ENCODE peak calls at places on chromosome 7, in six cellular contexts. Q is prostate gland, A is astrocyte, Z is epithelial cell of esophagus, O is tibial artery, C is SK-N-SH. F is an unnamed sample.

GRCh38 chr7:108267615-108268014 is 137.5 kb upstream of the LAMB4 start:
- DNase-seq in Z (no peak), Q (no peak), O (no peak), C (no peak), A (no peak), F (no peak)

GRCh38 chr7:101168412-101169049 is 3.2 kb upstream of the VGF start:
- DNase-seq in A (no peak), O (no peak), Q (no peak), C (no peak), Z (no peak), F (no peak)

GRCh38 chr7:32894171-32894570 is 2.6 kb upstream of the KBTBD2 start:
- DNase-seq in Q (no peak), Z (no peak), C (no peak), A (no peak), O (no peak), F (no peak)

GRCh38 chr7:13057462-13058200 is 370.2 kb downstream of the ARL4A start:
- DNase-seq in C (no peak), A (no peak), Q (no peak), Z (no peak), O (no peak), F (no peak)

GRCh38 chr7:83976302-83976701 is 218.3 kb downstream of the SEMA3A start:
- DNase-seq in C (peak; percentile 57), Q (no peak), Z (peak; percentile 50), O (no peak), A (no peak), F (no peak)

GRCh38 chr7:115183431-115184057 is 261.6 kb downstream of the MDFIC start:
- DNase-seq in O (no peak), C (no peak), Z (no peak), A (peak; percentile 72), Q (no peak), F (no peak)

GRCh38 chr7:106772655-106773108 is 92.4 kb upstream of the PIK3CG start:
- DNase-seq in Q (no peak), Z (peak; percentile 67), O (no peak), A (peak; percentile 93), C (no peak), F (no peak)

GRCh38 chr7:15783971-15784693 is 97.6 kb upstream of the MEOX2 start:
- DNase-seq in A (no peak), Z (no peak), O (no peak), Q (no peak), C (no peak), F (no peak)

GRCh38 chr7:139825666-139826290 is 3.3 kb upstream of the TBXAS1 start:
- DNase-seq in O (no peak), Z (peak; percentile 51), C (no peak), Q (no peak), A (peak; percentile 58), F (no peak)

GRCh38 chr7:30183712-30184372 is 49.1 kb downstream of the MTURN start:
- DNase-seq in C (no peak), A (no peak), O (no peak), Q (no peak), Z (no peak), F (no peak)

GRCh38 chr7:2170576-2171521 is 61.9 kb downstream of the MAD1L1 start:
- DNase-seq in A (no peak), Z (no peak), C (peak; percentile 36), O (no peak), Q (no peak), F (no peak)

GRCh38 chr7:106064836-106065559 is 47.1 kb downstream of the SYPL1 start:
- DNase-seq in A (peak; percentile 95), C (peak; percentile 82), Z (peak; percentile 99), O (peak; percentile 87), Q (peak; percentile 90), F (no peak)

GRCh38 chr7:137689761-137690160 is 157.0 kb downstream of the DGKI start:
- DNase-seq in Q (no peak), O (no peak), A (no peak), Z (no peak), C (no peak), F (no peak)

GRCh38 chr7:151114151-151115090 is 28.1 kb downstream of the AGAP3 start:
- DNase-seq in Q (peak; percentile 56), A (no peak), O (no peak), Z (peak; percentile 93), C (peak; percentile 75), F (no peak)

GRCh38 chr7:38973760-38974159 is 3.9 kb upstream of the POU6F2 start:
- DNase-seq in O (no peak), C (no peak), Q (no peak), Z (no peak), A (no peak), F (no peak)

GRCh38 chr7:110604885-110605284 is 486.0 kb upstream of the LRRN3 start:
- DNase-seq in C (peak; percentile 22), Q (no peak), Z (no peak), O (no peak), A (no peak), F (no peak)

GRCh38 chr7:45888185-45888992 is at the start of gene IGFBP1:
- DNase-seq in C (peak; percentile 83), O (no peak), A (peak; percentile 21), Q (no peak), Z (peak; percentile 29), F (no peak)

GRCh38 chr7:45886931-45887667 is 1.2 kb upstream of the IGFBP1 start:
- DNase-seq in O (no peak), C (no peak), Q (no peak), Z (no peak), A (no peak), F (no peak)

GRCh38 chr7:45890125-45890901 is 2.0 kb downstream of the IGFBP1 start:
- DNase-seq in Q (no peak), Z (no peak), C (no peak), A (no peak), O (no peak), F (no peak)

GRCh38 chr7:45889367-45890067 is 1.2 kb downstream of the IGFBP1 start:
- DNase-seq in Z (no peak), Q (no peak), A (no peak), C (no peak), O (no peak), F (no peak)

DNA sequence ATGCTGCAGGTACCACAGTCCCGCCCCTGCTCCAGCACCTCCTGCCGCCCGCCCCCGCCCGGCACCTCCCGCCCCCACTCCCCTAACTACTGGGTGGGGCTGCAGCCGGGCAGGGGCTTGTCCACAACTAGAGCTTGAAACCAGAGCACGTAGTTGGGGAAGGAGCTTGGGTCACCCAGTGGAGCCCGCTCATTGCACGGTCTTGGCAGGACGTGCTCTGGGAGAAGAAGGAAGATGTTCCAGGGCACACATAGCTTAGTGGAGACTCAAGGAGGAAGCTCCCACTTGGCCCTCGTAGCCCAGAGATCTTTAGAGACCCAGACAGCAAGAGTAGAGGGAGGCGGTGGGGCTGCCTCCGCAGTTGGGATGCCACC is 692 bp downstream of the IGFBP1 start:
- DNase-seq in C (no peak), A (no peak), Q (no peak), O (no peak), Z (no peak), F (no peak)
- H3K4me3 ChIP-seq in C (peak overlapping the region; percentile 37), A (peak overlapping the region; percentile 46), Q (peak overlapping the region; percentile 15), O (peak overlapping the region; percentile 47), Z (no peak overlapping the region), F (no peak overlapping the region)

GRCh38 chr7:40483630-40484029 is 348.8 kb downstream of the SUGCT start:
- DNase-seq in C (no peak), A (no peak), O (no peak), Q (no peak), Z (no peak), F (no peak)
- TF ChIP-seq CTCF in C (peak; percentile 63), A (peak; percentile 9), O (peak; percentile 10), Q (no peak), Z (no peak), F (peak; percentile 54)

DNA sequence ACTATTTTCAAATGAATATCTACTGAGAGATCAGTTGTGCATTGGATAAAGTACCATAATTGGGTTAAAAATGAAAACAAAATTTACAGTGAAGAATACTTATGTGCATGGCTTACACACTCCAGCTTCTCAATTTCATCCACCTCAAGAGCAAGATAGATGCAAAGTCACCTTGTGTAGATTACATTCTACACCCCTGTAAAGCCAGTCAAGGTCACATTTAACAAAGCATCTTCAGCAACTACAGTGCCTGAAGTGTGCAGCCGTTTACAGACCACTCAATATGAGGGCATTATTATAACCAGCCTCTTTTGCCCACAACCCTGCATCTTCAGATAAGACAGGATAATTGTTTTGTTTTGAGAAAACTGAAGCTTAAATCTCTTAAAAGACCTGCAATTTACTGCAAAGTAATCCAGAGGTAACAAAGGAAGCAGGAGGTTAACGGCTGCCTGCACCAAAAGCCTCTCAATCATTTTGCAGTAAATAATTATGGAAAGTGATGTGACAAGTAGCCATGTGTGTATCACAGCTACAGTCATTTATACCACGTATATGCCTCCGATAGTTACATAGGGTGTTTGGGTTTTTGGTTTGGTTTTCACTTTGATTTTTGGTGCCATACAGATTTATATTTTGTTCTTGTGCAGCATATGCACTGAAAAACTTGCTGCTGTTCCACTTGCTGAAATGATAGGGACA is 4.9 kb downstream of the PURB start:
- DNase-seq in A (no peak), Z (no peak), C (no peak), Q (no peak), O (no peak), F (no peak)
- H3K4me3 ChIP-seq in A (peak overlapping the region; percentile 78), Z (peak overlapping the region; percentile 41), C (peak overlapping the region; percentile 87), Q (peak overlapping the region; percentile 4), O (peak overlapping the region; percentile 79), F (no peak overlapping the region)

GRCh38 chr7:134446446-134446845 is 12.5 kb downstream of the AKR1B1 start:
- DNase-seq in A (no peak), Z (no peak), O (no peak), Q (no peak), C (no peak), F (no peak)

GRCh38 chr7:134444961-134445315 is 14.0 kb downstream of the AKR1B1 start:
- DNase-seq in Z (no peak), Q (no peak), O (no peak), C (no peak), A (no peak), F (no peak)

GRCh38 chr7:134443396-134444070 is 15.4 kb downstream of the AKR1B1 start:
- DNase-seq in O (no peak), C (no peak), Z (peak; percentile 90), A (no peak), Q (no peak), F (no peak)

GRCh38 chr7:134442441-134443220 is 16.3 kb downstream of the AKR1B1 start:
- DNase-seq in Q (no peak), Z (no peak), C (no peak), O (no peak), A (no peak), F (no peak)

DNA sequence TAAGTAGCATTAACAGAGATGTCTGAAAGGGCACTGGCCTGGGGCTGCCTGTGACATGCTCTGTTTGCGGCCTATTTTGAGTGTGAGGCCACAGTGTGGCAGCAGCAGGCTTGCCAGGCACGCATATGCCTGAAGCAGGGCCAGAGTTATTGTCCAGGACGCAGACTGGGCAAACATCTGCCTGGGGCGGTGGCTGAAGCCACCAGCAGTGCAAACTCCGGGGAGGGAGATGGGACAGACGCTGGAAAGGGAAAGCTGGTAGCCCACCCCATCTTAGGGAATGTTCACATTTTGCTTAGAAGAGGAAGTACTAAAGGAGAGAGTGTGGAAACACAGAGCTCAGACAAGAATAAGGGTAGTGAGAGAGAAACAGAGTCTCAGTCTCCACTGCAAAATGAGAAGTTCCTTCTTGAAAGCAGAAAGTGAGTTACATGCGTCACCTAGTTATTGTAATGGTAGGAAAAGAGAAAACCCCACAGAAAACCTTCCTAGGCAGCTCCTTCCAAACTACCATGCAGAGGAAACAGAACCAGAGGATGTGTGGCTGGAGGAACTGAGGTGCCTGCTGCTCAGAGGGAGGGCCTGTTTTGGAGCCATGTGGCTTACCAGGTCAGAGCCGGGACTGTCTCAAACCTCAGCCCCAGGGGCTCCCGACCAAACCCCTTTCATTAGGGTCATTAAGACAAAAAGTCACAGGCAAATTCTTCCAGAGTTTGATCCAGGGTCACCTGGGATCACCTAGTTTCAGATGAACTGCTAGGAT is 14.5 kb downstream of the AKR1B1 start:
- DNase-seq in Z (peak; percentile 33), Q (peak; percentile 24), C (no peak), O (no peak), A (no peak), F (peak; percentile 34)
- TF ChIP-seq CTCF in Z (peak; percentile 47), Q (no peak), C (no peak), O (no peak), A (no peak), F (peak; percentile 72)